ENCODE peak calls at places on chromosomes 7 and 10, in four cellular contexts. One of them, this sample, is unnamed.
A peak's percentile ranks its signal among the peaks of the same experiment; 100 is the strongest.

GRCh38 chr10:5811387-5811821 is 1.8 kb downstream of the GDI2 start:
- DNase-seq in caudate nucleus: no peak
- DNase-seq in AG10803: peak; percentile 58
- DNase-seq in stomach: no peak
- DNase-seq in this sample: no peak

GRCh38 chr7:33250421-33250827 is 121.1 kb downstream of the BBS9 start:
- DNase-seq in caudate nucleus: no peak
- DNase-seq in AG10803: peak; percentile 96
- DNase-seq in stomach: no peak
- DNase-seq in this sample: no peak

GRCh38 chr7:30674876-30675275 is 7.4 kb downstream of the CRHR2 start:
- DNase-seq in caudate nucleus: no peak
- DNase-seq in AG10803: no peak
- DNase-seq in stomach: no peak
- DNase-seq in this sample: no peak

GRCh38 chr7:28984631-28985030 is 26.5 kb upstream of the TRIL start:
- DNase-seq in caudate nucleus: no peak
- DNase-seq in AG10803: peak; percentile 93
- DNase-seq in stomach: peak; percentile 44
- DNase-seq in this sample: peak; percentile 52

GRCh38 chr7:157657741-157658740 is 321.2 kb downstream of the DNAJB6 start:
- DNase-seq in caudate nucleus: no peak
- DNase-seq in AG10803: no peak
- DNase-seq in stomach: no peak
- DNase-seq in this sample: no peak

GRCh38 chr7:2474813-2475677 is 1.2 kb downstream of the GRIFIN start:
- DNase-seq in caudate nucleus: no peak
- DNase-seq in AG10803: no peak
- DNase-seq in stomach: no peak
- DNase-seq in this sample: no peak

GRCh38 chr10:79344502-79345195 is 2.6 kb upstream of the PPIF start:
- DNase-seq in caudate nucleus: no peak
- DNase-seq in AG10803: no peak
- DNase-seq in stomach: peak; percentile 81
- DNase-seq in this sample: no peak

GRCh38 chr10:97854735-97855134 is 5.1 kb downstream of the GOLGA7B start:
- DNase-seq in caudate nucleus: no peak
- DNase-seq in AG10803: no peak
- DNase-seq in stomach: no peak
- DNase-seq in this sample: no peak

GRCh38 chr10:14812271-14812670 is 25.6 kb downstream of the CDNF start:
- DNase-seq in caudate nucleus: no peak
- DNase-seq in AG10803: peak; percentile 13
- DNase-seq in stomach: no peak
- DNase-seq in this sample: no peak

GRCh38 chr10:91907914-91908357 is 1.4 kb downstream of the FGFBP3 start:
- DNase-seq in caudate nucleus: no peak
- DNase-seq in AG10803: no peak
- DNase-seq in stomach: no peak
- DNase-seq in this sample: no peak

GRCh38 chr10:5564537-5565204 is 39.9 kb downstream of the CALML3 start:
- DNase-seq in caudate nucleus: no peak
- DNase-seq in AG10803: no peak
- DNase-seq in stomach: peak; percentile 17
- DNase-seq in this sample: no peak

This sample was measured in smooth muscle cell of the brain vasculature.